ENCODE peak calls at places on chromosome 5, in six cellular contexts. P, N, E, D, S and C are unnamed samples.

GRCh38 chr5:75168026-75168750 is 68.5 kb downstream of the ANKRD31 start:
- DNase-seq in E (no peak), D (no peak), P (no peak), N (no peak), S (no peak), C (peak; percentile 77)

GRCh38 chr5:3836528-3836927 is 240.9 kb downstream of the IRX1 start:
- DNase-seq in E (no peak), P (no peak), S (no peak), N (no peak), D (peak; percentile 26), C (no peak)

GRCh38 chr5:57839447-57839846 is 356.8 kb upstream of the ACTBL2 start:
- DNase-seq in E (no peak), D (no peak), N (no peak), P (no peak), S (no peak), C (no peak)

GRCh38 chr5:133952729-133953567 is 15.5 kb downstream of the C5orf15 start:
- DNase-seq in S (peak; percentile 13), D (no peak), N (no peak), E (peak; percentile 87), P (no peak), C (no peak)

GRCh38 chr5:169085656-169086055 is 215.3 kb downstream of the SLIT3 start:
- DNase-seq in D (peak; percentile 26), E (no peak), S (no peak), N (no peak), P (no peak), C (no peak)

GRCh38 chr5:180848878-180849277 is 12.2 kb downstream of the ZFP62 start:
- DNase-seq in D (no peak), S (no peak), N (no peak), P (no peak), E (no peak), C (no peak)

GRCh38 chr5:73115399-73116051 is 4.8 kb upstream of the TMEM171 start:
- DNase-seq in N (no peak), E (peak; percentile 85), S (no peak), P (no peak), D (no peak), C (peak; percentile 9)

GRCh38 chr5:36438765-36439501 is 137.2 kb upstream of the RANBP3L start:
- DNase-seq in P (no peak), S (no peak), E (no peak), N (no peak), D (no peak), C (no peak)

GRCh38 chr5:14872070-14872989 is 752 bp upstream of the ANKH start:
- DNase-seq in D (no peak), N (no peak), S (peak; percentile 88), E (peak; percentile 28), P (peak; percentile 26), C (peak; percentile 44)

GRCh38 chr5:115465416-115465815 is 79.2 kb downstream of the FEM1C start:
- DNase-seq in E (peak; percentile 17), D (no peak), S (no peak), N (no peak), P (no peak), C (no peak)

GRCh38 chr5:138873096-138873885 is 1.8 kb downstream of the LRRTM2 start:
- DNase-seq in N (no peak), E (peak; percentile 69), D (no peak), S (no peak), P (no peak), C (no peak)

GRCh38 chr5:38515648-38516047 is 40.8 kb downstream of the LIFR start:
- DNase-seq in N (no peak), D (peak; percentile 33), S (no peak), E (peak; percentile 4), P (no peak), C (peak; percentile 70)

GRCh38 chr5:15966066-15966640 is 213.4 kb downstream of the MARCHF11 start:
- DNase-seq in E (peak; percentile 42), D (no peak), P (no peak), S (no peak), N (no peak), C (no peak)

GRCh38 chr5:142364251-142365145 is 39.7 kb upstream of the SPRY4 start:
- DNase-seq in P (no peak), E (no peak), N (no peak), S (no peak), D (peak; percentile 94), C (peak; percentile 71)

GRCh38 chr5:102670224-102670836 is 84.8 kb upstream of the PAM start:
- DNase-seq in N (no peak), S (no peak), P (no peak), D (peak; percentile 49), E (peak; percentile 33), C (peak; percentile 60)

GRCh38 chr5:107477492-107477891 is 193.2 kb downstream of the EFNA5 start:
- DNase-seq in N (no peak), E (no peak), S (no peak), D (no peak), P (no peak), C (no peak)

GRCh38 chr5:65327582-65327981 is 154.1 kb downstream of the ADAMTS6 start:
- DNase-seq in P (no peak), D (no peak), N (no peak), E (no peak), S (no peak), C (no peak)

GRCh38 chr5:151288180-151288579 is 15.4 kb downstream of the SLC36A3 start:
- DNase-seq in D (peak; percentile 83), S (no peak), E (peak; percentile 22), N (no peak), P (no peak), C (no peak)

GRCh38 chr5:13412040-13412595 is 532.4 kb downstream of the DNAH5 start:
- DNase-seq in N (no peak), D (no peak), S (no peak), E (no peak), P (no peak), C (no peak)

GRCh38 chr5:178605788-178606187 is 15.6 kb upstream of the COL23A1 start:
- DNase-seq in P (no peak), E (no peak), N (no peak), S (no peak), D (no peak), C (no peak)

GRCh38 chr5:173198049-173198448 is 37.0 kb downstream of the NKX2-5 start:
- DNase-seq in N (no peak), S (no peak), P (no peak), E (no peak), D (no peak), C (no peak)

GRCh38 chr5:65808818-65809217 is 86.8 kb downstream of the NLN start:
- DNase-seq in S (no peak), E (no peak), N (no peak), D (no peak), P (no peak), C (no peak)

GRCh38 chr5:172573986-172574844 is 66.8 kb upstream of the NEURL1B start:
- DNase-seq in N (no peak), E (no peak), D (no peak), S (no peak), P (no peak), C (no peak)

GRCh38 chr5:112154940-112155686 is 264.0 kb downstream of the EPB41L4A start:
- DNase-seq in D (no peak), S (no peak), P (no peak), E (peak; percentile 82), N (no peak), C (no peak)

GRCh38 chr5:763397-763796 is 21.1 kb downstream of the ZDHHC11B start:
- DNase-seq in S (no peak), D (no peak), P (no peak), E (no peak), N (no peak), C (no peak)

GRCh38 chr5:39543335-39543734 is 118.6 kb upstream of the DAB2 start:
- DNase-seq in D (no peak), P (no peak), S (no peak), N (no peak), E (no peak), C (no peak)

GRCh38 chr5:79936644-79937216 is 54.3 kb downstream of the MTX3 start:
- DNase-seq in E (no peak), N (no peak), S (no peak), P (no peak), D (peak; percentile 48), C (no peak)

GRCh38 chr5:178385472-178385853 is 152.9 kb upstream of the PHYKPL start:
- DNase-seq in D (peak; percentile 88), P (no peak), E (no peak), N (no peak), S (no peak), C (no peak)

GRCh38 chr5:98106116-98107088 is 667.1 kb upstream of the RGMB start:
- DNase-seq in S (no peak), E (no peak), N (no peak), P (no peak), D (no peak), C (peak; percentile 12)

GRCh38 chr5:32538031-32538547 is 47.3 kb upstream of the SUB1 start:
- DNase-seq in S (no peak), N (no peak), P (peak; percentile 11), D (no peak), E (no peak), C (no peak)

GRCh38 chr5:122999947-123000563 is 36.5 kb downstream of the PPIC start:
- DNase-seq in N (peak; percentile 15), E (peak; percentile 25), S (no peak), D (peak; percentile 32), P (no peak), C (no peak)